ENCODE peak calls at places on chromosomes 2 and 18, in seven cellular contexts. One of them, this sample, is unnamed.

GRCh38 chr2:128362889-128363228 is 44.2 kb upstream of the HS6ST1 start:
- DNase-seq in body of pancreas: no peak
- DNase-seq in lung: no peak
- DNase-seq in left ventricle myocardium inferior: no peak
- DNase-seq in A673: peak
- DNase-seq in psoas muscle: no peak
- DNase-seq in DND-41: no peak
- DNase-seq in this sample: no peak

GRCh38 chr2:15158117-15158516 is 403.0 kb downstream of the NBAS start:
- DNase-seq in left ventricle myocardium inferior: no peak
- DNase-seq in lung: no peak
- DNase-seq in A673: no peak
- DNase-seq in psoas muscle: no peak
- DNase-seq in DND-41: peak
- DNase-seq in body of pancreas: no peak
- DNase-seq in this sample: no peak

GRCh38 chr2:196330645-196331044 is 159.3 kb upstream of the STK17B start:
- DNase-seq in psoas muscle: no peak
- DNase-seq in body of pancreas: no peak
- DNase-seq in lung: no peak
- DNase-seq in DND-41: no peak
- DNase-seq in A673: peak
- DNase-seq in left ventricle myocardium inferior: no peak
- DNase-seq in this sample: no peak

GRCh38 chr2:231361701-231362588 is 33.6 kb upstream of the B3GNT7 start:
- DNase-seq in left ventricle myocardium inferior: no peak
- DNase-seq in body of pancreas: no peak
- DNase-seq in psoas muscle: no peak
- DNase-seq in lung: no peak
- DNase-seq in DND-41: no peak
- DNase-seq in A673: no peak
- DNase-seq in this sample: no peak

GRCh38 chr18:7172611-7173010 is 55.0 kb upstream of the LAMA1 start:
- DNase-seq in DND-41: no peak
- DNase-seq in left ventricle myocardium inferior: no peak
- DNase-seq in lung: no peak
- DNase-seq in A673: no peak
- DNase-seq in body of pancreas: no peak
- DNase-seq in psoas muscle: no peak
- DNase-seq in this sample: no peak

GRCh38 chr2:230155359-230155758 is 64.4 kb downstream of the SP110 start:
- DNase-seq in lung: no peak
- DNase-seq in body of pancreas: no peak
- DNase-seq in DND-41: no peak
- DNase-seq in left ventricle myocardium inferior: no peak
- DNase-seq in psoas muscle: no peak
- DNase-seq in A673: no peak
- DNase-seq in this sample: no peak

GRCh38 chr2:8926356-8926755 is 77.1 kb downstream of the MBOAT2 start:
- DNase-seq in lung: no peak
- DNase-seq in body of pancreas: no peak
- DNase-seq in psoas muscle: no peak
- DNase-seq in A673: no peak
- DNase-seq in DND-41: no peak
- DNase-seq in left ventricle myocardium inferior: no peak
- DNase-seq in this sample: no peak

GRCh38 chr18:9283789-9284188 is 50.8 kb upstream of the TWSG1 start:
- DNase-seq in A673: no peak
- DNase-seq in body of pancreas: no peak
- DNase-seq in left ventricle myocardium inferior: no peak
- DNase-seq in psoas muscle: no peak
- DNase-seq in DND-41: no peak
- DNase-seq in lung: no peak
- DNase-seq in this sample: no peak

GRCh38 chr18:13551841-13552733 is 174.3 kb downstream of the FAM210A start:
- DNase-seq in DND-41: no peak
- DNase-seq in left ventricle myocardium inferior: no peak
- DNase-seq in A673: no peak
- DNase-seq in body of pancreas: no peak
- DNase-seq in lung: no peak
- DNase-seq in psoas muscle: no peak
- DNase-seq in this sample: no peak

GRCh38 chr2:113105047-113105446 is 22.4 kb upstream of the IL1RN start:
- DNase-seq in lung: no peak
- DNase-seq in A673: peak
- DNase-seq in left ventricle myocardium inferior: no peak
- DNase-seq in psoas muscle: no peak
- DNase-seq in DND-41: no peak
- DNase-seq in body of pancreas: no peak
- DNase-seq in this sample: peak

GRCh38 chr2:236073246-236073645 is 94.9 kb downstream of the GBX2 start:
- DNase-seq in left ventricle myocardium inferior: no peak
- DNase-seq in body of pancreas: no peak
- DNase-seq in A673: no peak
- DNase-seq in lung: no peak
- DNase-seq in psoas muscle: no peak
- DNase-seq in DND-41: no peak
- DNase-seq in this sample: no peak

GRCh38 chr2:220393717-220394116 is 766.3 kb downstream of the SLC4A3 start:
- DNase-seq in DND-41: no peak
- DNase-seq in psoas muscle: no peak
- DNase-seq in left ventricle myocardium inferior: no peak
- DNase-seq in lung: no peak
- DNase-seq in body of pancreas: no peak
- DNase-seq in A673: no peak
- DNase-seq in this sample: no peak

GRCh38 chr18:59150236-59150635 is 10.6 kb downstream of the SEC11C start:
- DNase-seq in psoas muscle: no peak
- DNase-seq in A673: no peak
- DNase-seq in DND-41: peak
- DNase-seq in left ventricle myocardium inferior: no peak
- DNase-seq in body of pancreas: no peak
- DNase-seq in lung: no peak
- DNase-seq in this sample: no peak

GRCh38 chr2:174560737-174561136 is 36.9 kb downstream of the WIPF1 start:
- DNase-seq in left ventricle myocardium inferior: no peak
- DNase-seq in A673: no peak
- DNase-seq in DND-41: no peak
- DNase-seq in body of pancreas: no peak
- DNase-seq in psoas muscle: no peak
- DNase-seq in lung: no peak
- DNase-seq in this sample: no peak

GRCh38 chr2:216775043-216775453 is 79.7 kb upstream of the IGFBP5 start:
- DNase-seq in DND-41: no peak
- DNase-seq in A673: no peak
- DNase-seq in body of pancreas: peak
- DNase-seq in left ventricle myocardium inferior: peak
- DNase-seq in psoas muscle: peak
- DNase-seq in lung: no peak
- DNase-seq in this sample: peak

GRCh38 chr2:137764638-137765037 is 199.6 kb upstream of the HNMT start:
- DNase-seq in lung: no peak
- DNase-seq in psoas muscle: no peak
- DNase-seq in body of pancreas: no peak
- DNase-seq in left ventricle myocardium inferior: no peak
- DNase-seq in DND-41: no peak
- DNase-seq in A673: no peak
- DNase-seq in this sample: no peak

GRCh38 chr2:7452110-7452851 is 535.1 kb downstream of the RNF144A start:
- DNase-seq in A673: no peak
- DNase-seq in psoas muscle: no peak
- DNase-seq in left ventricle myocardium inferior: no peak
- DNase-seq in body of pancreas: no peak
- DNase-seq in DND-41: peak
- DNase-seq in lung: no peak
- DNase-seq in this sample: no peak

DNA sequence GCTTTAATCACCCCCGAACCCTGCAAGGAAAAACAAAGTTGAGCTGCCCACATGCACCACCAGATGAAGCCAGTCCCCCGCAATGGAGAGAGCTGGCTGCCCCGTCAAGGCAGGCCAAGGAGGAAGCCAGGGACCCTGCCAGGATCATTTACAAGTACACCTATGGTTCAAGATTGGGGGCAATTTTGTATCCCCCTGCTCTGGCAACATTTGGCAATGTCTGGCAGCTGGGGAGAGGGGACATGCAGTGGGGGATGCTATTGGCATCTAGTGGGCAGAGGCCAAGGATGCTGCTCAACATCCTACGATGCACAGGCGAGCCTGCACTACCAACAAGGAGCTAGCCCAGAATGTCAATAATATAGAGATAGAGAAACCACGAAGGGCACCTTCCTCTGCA is 1.9 kb downstream of the ACTR1B start:
- DNase-seq in psoas muscle: no peak
- DNase-seq in left ventricle myocardium inferior: no peak
- DNase-seq in A673: no peak
- DNase-seq in body of pancreas: no peak
- DNase-seq in DND-41: no peak
- DNase-seq in lung: no peak
- DNase-seq in this sample: no peak
- H3K27ac ChIP-seq in psoas muscle: peak
- H3K27ac ChIP-seq in left ventricle myocardium inferior: peak
- H3K27ac ChIP-seq in A673: no peak
- H3K27ac ChIP-seq in body of pancreas: no peak
- H3K27ac ChIP-seq in DND-41: peak
- H3K27ac ChIP-seq in lung: peak
- H3K27ac ChIP-seq in this sample: peak

DNA sequence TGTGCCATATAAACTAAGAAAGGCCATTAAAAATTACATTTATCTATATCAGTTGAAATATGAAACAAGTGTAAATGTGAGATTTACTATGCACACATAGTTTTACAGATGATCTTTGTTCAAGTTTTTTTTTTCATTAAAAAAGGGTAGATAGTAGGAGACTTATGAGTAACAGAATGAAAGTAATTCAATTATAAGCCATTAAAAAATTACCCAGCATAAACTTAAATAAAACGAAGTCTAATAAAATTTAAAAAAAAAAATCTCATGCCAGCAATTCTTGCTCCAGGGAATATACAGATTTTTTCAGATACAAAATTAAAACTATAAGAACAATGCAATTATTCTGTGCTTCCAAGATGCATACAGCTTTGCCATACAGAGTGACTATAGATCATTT is 118.3 kb upstream of the RNU4ATAC start:
- DNase-seq in DND-41: no peak
- DNase-seq in psoas muscle: no peak
- DNase-seq in body of pancreas: no peak
- DNase-seq in left ventricle myocardium inferior: no peak
- DNase-seq in A673: no peak
- DNase-seq in lung: no peak
- DNase-seq in this sample: no peak
- TF ChIP-seq CTCF in DND-41: no peak
- TF ChIP-seq CTCF in psoas muscle: no peak
- TF ChIP-seq CTCF in body of pancreas: no peak
- TF ChIP-seq CTCF in left ventricle myocardium inferior: no peak
- TF ChIP-seq CTCF in A673: no peak
- TF ChIP-seq CTCF in lung: no peak
- TF ChIP-seq CTCF in this sample: no peak

GRCh38 chr2:218264773-218265601 is 4.2 kb downstream of the GPBAR1 start:
- DNase-seq in body of pancreas: no peak
- DNase-seq in psoas muscle: no peak
- DNase-seq in lung: no peak
- DNase-seq in left ventricle myocardium inferior: no peak
- DNase-seq in A673: no peak
- DNase-seq in DND-41: no peak
- DNase-seq in this sample: no peak

GRCh38 chr2:218260742-218261423 is at the start of gene GPBAR1:
- DNase-seq in A673: peak
- DNase-seq in psoas muscle: peak
- DNase-seq in DND-41: no peak
- DNase-seq in left ventricle myocardium inferior: peak
- DNase-seq in lung: no peak
- DNase-seq in body of pancreas: peak
- DNase-seq in this sample: no peak

GRCh38 chr2:218263817-218264611 is 3.2 kb downstream of the GPBAR1 start:
- DNase-seq in lung: no peak
- DNase-seq in left ventricle myocardium inferior: no peak
- DNase-seq in body of pancreas: no peak
- DNase-seq in A673: no peak
- DNase-seq in DND-41: peak
- DNase-seq in psoas muscle: no peak
- DNase-seq in this sample: no peak

GRCh38 chr2:218261424-218262273 is 834 bp downstream of the GPBAR1 start:
- DNase-seq in A673: no peak
- DNase-seq in left ventricle myocardium inferior: no peak
- DNase-seq in DND-41: no peak
- DNase-seq in body of pancreas: no peak
- DNase-seq in lung: no peak
- DNase-seq in psoas muscle: no peak
- DNase-seq in this sample: no peak

GRCh38 chr2:218262631-218263586 is 2.1 kb downstream of the GPBAR1 start:
- DNase-seq in left ventricle myocardium inferior: no peak
- DNase-seq in DND-41: no peak
- DNase-seq in A673: no peak
- DNase-seq in lung: no peak
- DNase-seq in psoas muscle: no peak
- DNase-seq in body of pancreas: no peak
- DNase-seq in this sample: no peak
- H3K27ac ChIP-seq in left ventricle myocardium inferior: peak
- H3K27ac ChIP-seq in DND-41: no peak
- H3K27ac ChIP-seq in A673: no peak
- H3K27ac ChIP-seq in lung: no peak
- H3K27ac ChIP-seq in psoas muscle: no peak
- H3K27ac ChIP-seq in body of pancreas: no peak
- H3K27ac ChIP-seq in this sample: peak

GRCh38 chr18:37874721-37875120 is 309.1 kb upstream of the CELF4 start:
- DNase-seq in body of pancreas: no peak
- DNase-seq in DND-41: no peak
- DNase-seq in left ventricle myocardium inferior: no peak
- DNase-seq in lung: no peak
- DNase-seq in A673: no peak
- DNase-seq in psoas muscle: no peak
- DNase-seq in this sample: no peak

GRCh38 chr18:37873416-37873815 is 307.8 kb upstream of the CELF4 start:
- DNase-seq in DND-41: no peak
- DNase-seq in psoas muscle: no peak
- DNase-seq in body of pancreas: no peak
- DNase-seq in A673: no peak
- DNase-seq in left ventricle myocardium inferior: no peak
- DNase-seq in lung: no peak
- DNase-seq in this sample: no peak

GRCh38 chr18:37869051-37869450 is 303.5 kb upstream of the CELF4 start:
- DNase-seq in left ventricle myocardium inferior: no peak
- DNase-seq in body of pancreas: no peak
- DNase-seq in DND-41: no peak
- DNase-seq in A673: no peak
- DNase-seq in psoas muscle: no peak
- DNase-seq in lung: no peak
- DNase-seq in this sample: no peak

DNA sequence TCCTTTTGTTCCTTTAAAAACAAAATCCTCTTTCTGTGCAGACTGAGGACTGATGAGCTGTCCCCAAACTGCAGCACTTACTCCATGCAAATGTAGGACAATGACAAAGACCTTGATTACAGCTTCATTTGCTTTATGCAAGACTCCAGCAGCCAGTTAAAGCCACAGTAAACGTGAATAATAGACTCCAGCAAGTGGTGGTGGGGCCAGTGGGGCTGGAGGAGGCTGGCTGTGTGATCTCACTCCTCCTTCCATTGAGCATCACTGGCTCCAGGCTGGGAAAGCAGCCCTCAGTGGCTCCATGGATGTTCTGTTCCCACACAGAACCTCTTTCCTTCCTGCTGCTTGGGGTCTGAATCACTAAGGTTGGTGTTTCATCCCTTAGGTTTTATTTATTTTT is 306.0 kb upstream of the CELF4 start:
- DNase-seq in A673: no peak
- DNase-seq in body of pancreas: no peak
- DNase-seq in psoas muscle: no peak
- DNase-seq in lung: no peak
- DNase-seq in DND-41: no peak
- DNase-seq in left ventricle myocardium inferior: no peak
- DNase-seq in this sample: no peak
- TF ChIP-seq CTCF in A673: no peak
- TF ChIP-seq CTCF in body of pancreas: no peak
- TF ChIP-seq CTCF in psoas muscle: no peak
- TF ChIP-seq CTCF in lung: no peak
- TF ChIP-seq CTCF in DND-41: no peak
- TF ChIP-seq CTCF in left ventricle myocardium inferior: no peak
- TF ChIP-seq CTCF in this sample: no peak

This sample was measured in RWPE1.